ENCODE peak calls at places on chromosomes 12 and 14, in seven cellular contexts. One of them, this sample, is unnamed.
A peak's percentile ranks its signal among the peaks of the same experiment; 100 is the strongest.

GRCh38 chr12:52183544-52183910 is 8.3 kb downstream of the KRT80 start:
- DNase-seq in AG09319: no peak
- DNase-seq in A549: no peak
- DNase-seq in NCI-H69: peak; percentile 79
- DNase-seq in activated T-helper 1 cell treated with anti-CD3 and anti-CD28 coated beads, Interleukin-12 subunit alpha, Interleukin-12 subunit beta, Interleukin-2, Interleukin-4 antibody, amounts not matched to agents 30 ng/mL and 10 ng/mL and 1 ng/mL, durations not matched to agents 14 hours and 24 hours and 36 hours: no peak
- DNase-seq in neural crest cell: no peak
- DNase-seq in type B pancreatic cell: no peak
- DNase-seq in this sample: no peak

GRCh38 chr12:108302471-108303311 is 36.4 kb downstream of the CMKLR1 start:
- DNase-seq in AG09319: peak; percentile 82
- DNase-seq in A549: peak; percentile 68
- DNase-seq in NCI-H69: peak; percentile 33
- DNase-seq in activated T-helper 1 cell treated with anti-CD3 and anti-CD28 coated beads, Interleukin-12 subunit alpha, Interleukin-12 subunit beta, Interleukin-2, Interleukin-4 antibody, amounts not matched to agents 30 ng/mL and 10 ng/mL and 1 ng/mL, durations not matched to agents 14 hours and 24 hours and 36 hours: no peak
- DNase-seq in neural crest cell: no peak
- DNase-seq in type B pancreatic cell: no peak
- DNase-seq in this sample: peak; percentile 97

GRCh38 chr12:12716151-12716844 is 870 bp upstream of the CDKN1B start:
- DNase-seq in AG09319: no peak
- DNase-seq in A549: peak; percentile 30
- DNase-seq in NCI-H69: peak; percentile 56
- DNase-seq in activated T-helper 1 cell treated with anti-CD3 and anti-CD28 coated beads, Interleukin-12 subunit alpha, Interleukin-12 subunit beta, Interleukin-2, Interleukin-4 antibody, amounts not matched to agents 30 ng/mL and 10 ng/mL and 1 ng/mL, durations not matched to agents 14 hours and 24 hours and 36 hours: no peak
- DNase-seq in neural crest cell: no peak
- DNase-seq in type B pancreatic cell: no peak
- DNase-seq in this sample: no peak

GRCh38 chr12:15545329-15545728 is 223.0 kb downstream of the PTPRO start:
- DNase-seq in AG09319: no peak
- DNase-seq in A549: no peak
- DNase-seq in NCI-H69: no peak
- DNase-seq in activated T-helper 1 cell treated with anti-CD3 and anti-CD28 coated beads, Interleukin-12 subunit alpha, Interleukin-12 subunit beta, Interleukin-2, Interleukin-4 antibody, amounts not matched to agents 30 ng/mL and 10 ng/mL and 1 ng/mL, durations not matched to agents 14 hours and 24 hours and 36 hours: no peak
- DNase-seq in neural crest cell: no peak
- DNase-seq in type B pancreatic cell: no peak
- DNase-seq in this sample: no peak

GRCh38 chr12:49824886-49825285 is 3.3 kb downstream of the NCKAP5L start:
- DNase-seq in AG09319: no peak
- DNase-seq in A549: no peak
- DNase-seq in NCI-H69: no peak
- DNase-seq in activated T-helper 1 cell treated with anti-CD3 and anti-CD28 coated beads, Interleukin-12 subunit alpha, Interleukin-12 subunit beta, Interleukin-2, Interleukin-4 antibody, amounts not matched to agents 30 ng/mL and 10 ng/mL and 1 ng/mL, durations not matched to agents 14 hours and 24 hours and 36 hours: no peak
- DNase-seq in neural crest cell: no peak
- DNase-seq in type B pancreatic cell: no peak
- DNase-seq in this sample: no peak

GRCh38 chr12:93762059-93762719 is 85.0 kb downstream of the CRADD start:
- DNase-seq in AG09319: no peak
- DNase-seq in A549: no peak
- DNase-seq in NCI-H69: no peak
- DNase-seq in activated T-helper 1 cell treated with anti-CD3 and anti-CD28 coated beads, Interleukin-12 subunit alpha, Interleukin-12 subunit beta, Interleukin-2, Interleukin-4 antibody, amounts not matched to agents 30 ng/mL and 10 ng/mL and 1 ng/mL, durations not matched to agents 14 hours and 24 hours and 36 hours: no peak
- DNase-seq in neural crest cell: no peak
- DNase-seq in type B pancreatic cell: no peak
- DNase-seq in this sample: no peak

GRCh38 chr12:27922591-27923139 is 49.9 kb downstream of the PTHLH start:
- DNase-seq in AG09319: no peak
- DNase-seq in A549: peak; percentile 35
- DNase-seq in NCI-H69: no peak
- DNase-seq in activated T-helper 1 cell treated with anti-CD3 and anti-CD28 coated beads, Interleukin-12 subunit alpha, Interleukin-12 subunit beta, Interleukin-2, Interleukin-4 antibody, amounts not matched to agents 30 ng/mL and 10 ng/mL and 1 ng/mL, durations not matched to agents 14 hours and 24 hours and 36 hours: no peak
- DNase-seq in neural crest cell: no peak
- DNase-seq in type B pancreatic cell: no peak
- DNase-seq in this sample: no peak

GRCh38 chr14:57068511-57068910 is 200.2 kb downstream of the EXOC5 start:
- DNase-seq in AG09319: no peak
- DNase-seq in A549: no peak
- DNase-seq in NCI-H69: peak; percentile 89
- DNase-seq in activated T-helper 1 cell treated with anti-CD3 and anti-CD28 coated beads, Interleukin-12 subunit alpha, Interleukin-12 subunit beta, Interleukin-2, Interleukin-4 antibody, amounts not matched to agents 30 ng/mL and 10 ng/mL and 1 ng/mL, durations not matched to agents 14 hours and 24 hours and 36 hours: no peak
- DNase-seq in neural crest cell: no peak
- DNase-seq in type B pancreatic cell: no peak
- DNase-seq in this sample: no peak

GRCh38 chr12:115873416-115874082 is 403.9 kb downstream of the MED13L start:
- DNase-seq in AG09319: no peak
- DNase-seq in A549: no peak
- DNase-seq in NCI-H69: no peak
- DNase-seq in activated T-helper 1 cell treated with anti-CD3 and anti-CD28 coated beads, Interleukin-12 subunit alpha, Interleukin-12 subunit beta, Interleukin-2, Interleukin-4 antibody, amounts not matched to agents 30 ng/mL and 10 ng/mL and 1 ng/mL, durations not matched to agents 14 hours and 24 hours and 36 hours: no peak
- DNase-seq in neural crest cell: no peak
- DNase-seq in type B pancreatic cell: no peak
- DNase-seq in this sample: no peak

GRCh38 chr14:82011460-82011859 is 477.8 kb upstream of the SEL1L start:
- DNase-seq in AG09319: no peak
- DNase-seq in A549: no peak
- DNase-seq in NCI-H69: no peak
- DNase-seq in activated T-helper 1 cell treated with anti-CD3 and anti-CD28 coated beads, Interleukin-12 subunit alpha, Interleukin-12 subunit beta, Interleukin-2, Interleukin-4 antibody, amounts not matched to agents 30 ng/mL and 10 ng/mL and 1 ng/mL, durations not matched to agents 14 hours and 24 hours and 36 hours: no peak
- DNase-seq in neural crest cell: no peak
- DNase-seq in type B pancreatic cell: no peak
- DNase-seq in this sample: no peak

GRCh38 chr12:22116376-22116775 is 70.4 kb downstream of the CMAS start:
- DNase-seq in AG09319: no peak
- DNase-seq in A549: no peak
- DNase-seq in NCI-H69: no peak
- DNase-seq in activated T-helper 1 cell treated with anti-CD3 and anti-CD28 coated beads, Interleukin-12 subunit alpha, Interleukin-12 subunit beta, Interleukin-2, Interleukin-4 antibody, amounts not matched to agents 30 ng/mL and 10 ng/mL and 1 ng/mL, durations not matched to agents 14 hours and 24 hours and 36 hours: no peak
- DNase-seq in neural crest cell: no peak
- DNase-seq in type B pancreatic cell: no peak
- DNase-seq in this sample: no peak

GRCh38 chr12:23816394-23816851 is 133.0 kb downstream of the SOX5 start:
- DNase-seq in AG09319: no peak
- DNase-seq in A549: no peak
- DNase-seq in NCI-H69: peak; percentile 50
- DNase-seq in activated T-helper 1 cell treated with anti-CD3 and anti-CD28 coated beads, Interleukin-12 subunit alpha, Interleukin-12 subunit beta, Interleukin-2, Interleukin-4 antibody, amounts not matched to agents 30 ng/mL and 10 ng/mL and 1 ng/mL, durations not matched to agents 14 hours and 24 hours and 36 hours: no peak
- DNase-seq in neural crest cell: no peak
- DNase-seq in type B pancreatic cell: no peak
- DNase-seq in this sample: no peak

GRCh38 chr14:60168841-60169240 is 3.6 kb upstream of the DHRS7 start:
- DNase-seq in AG09319: no peak
- DNase-seq in A549: no peak
- DNase-seq in NCI-H69: no peak
- DNase-seq in activated T-helper 1 cell treated with anti-CD3 and anti-CD28 coated beads, Interleukin-12 subunit alpha, Interleukin-12 subunit beta, Interleukin-2, Interleukin-4 antibody, amounts not matched to agents 30 ng/mL and 10 ng/mL and 1 ng/mL, durations not matched to agents 14 hours and 24 hours and 36 hours: no peak
- DNase-seq in neural crest cell: no peak
- DNase-seq in type B pancreatic cell: no peak
- DNase-seq in this sample: no peak

GRCh38 chr14:22569106-22569748 is 19.8 kb downstream of the DAD1 start:
- DNase-seq in AG09319: no peak
- DNase-seq in A549: no peak
- DNase-seq in NCI-H69: no peak
- DNase-seq in activated T-helper 1 cell treated with anti-CD3 and anti-CD28 coated beads, Interleukin-12 subunit alpha, Interleukin-12 subunit beta, Interleukin-2, Interleukin-4 antibody, amounts not matched to agents 30 ng/mL and 10 ng/mL and 1 ng/mL, durations not matched to agents 14 hours and 24 hours and 36 hours: no peak
- DNase-seq in neural crest cell: no peak
- DNase-seq in type B pancreatic cell: no peak
- DNase-seq in this sample: no peak

GRCh38 chr14:65478596-65478995 is 66.1 kb downstream of the FUT8 start:
- DNase-seq in AG09319: no peak
- DNase-seq in A549: peak; percentile 10
- DNase-seq in NCI-H69: peak; percentile 72
- DNase-seq in activated T-helper 1 cell treated with anti-CD3 and anti-CD28 coated beads, Interleukin-12 subunit alpha, Interleukin-12 subunit beta, Interleukin-2, Interleukin-4 antibody, amounts not matched to agents 30 ng/mL and 10 ng/mL and 1 ng/mL, durations not matched to agents 14 hours and 24 hours and 36 hours: no peak
- DNase-seq in neural crest cell: no peak
- DNase-seq in type B pancreatic cell: no peak
- DNase-seq in this sample: peak; percentile 15

GRCh38 chr12:124024263-124024678 is 51.3 kb downstream of the ZNF664 start:
- DNase-seq in AG09319: no peak
- DNase-seq in A549: no peak
- DNase-seq in NCI-H69: no peak
- DNase-seq in activated T-helper 1 cell treated with anti-CD3 and anti-CD28 coated beads, Interleukin-12 subunit alpha, Interleukin-12 subunit beta, Interleukin-2, Interleukin-4 antibody, amounts not matched to agents 30 ng/mL and 10 ng/mL and 1 ng/mL, durations not matched to agents 14 hours and 24 hours and 36 hours: no peak
- DNase-seq in neural crest cell: no peak
- DNase-seq in type B pancreatic cell: no peak
- DNase-seq in this sample: no peak

GRCh38 chr14:105082703-105083102 is 17.5 kb upstream of the GPR132 start:
- DNase-seq in AG09319: no peak
- DNase-seq in A549: no peak
- DNase-seq in NCI-H69: no peak
- DNase-seq in activated T-helper 1 cell treated with anti-CD3 and anti-CD28 coated beads, Interleukin-12 subunit alpha, Interleukin-12 subunit beta, Interleukin-2, Interleukin-4 antibody, amounts not matched to agents 30 ng/mL and 10 ng/mL and 1 ng/mL, durations not matched to agents 14 hours and 24 hours and 36 hours: no peak
- DNase-seq in neural crest cell: no peak
- DNase-seq in type B pancreatic cell: no peak
- DNase-seq in this sample: no peak

GRCh38 chr14:55710506-55711041 is 130.6 kb downstream of the KTN1 start:
- DNase-seq in AG09319: no peak
- DNase-seq in A549: no peak
- DNase-seq in NCI-H69: no peak
- DNase-seq in activated T-helper 1 cell treated with anti-CD3 and anti-CD28 coated beads, Interleukin-12 subunit alpha, Interleukin-12 subunit beta, Interleukin-2, Interleukin-4 antibody, amounts not matched to agents 30 ng/mL and 10 ng/mL and 1 ng/mL, durations not matched to agents 14 hours and 24 hours and 36 hours: no peak
- DNase-seq in neural crest cell: no peak
- DNase-seq in type B pancreatic cell: no peak
- DNase-seq in this sample: no peak